ENCODE peak calls at places on chromosomes 6 and 20, in five cellular contexts. One of them, this sample, is unnamed. For H3K9me3, the result is how much of the 10 kb centered on the place peaks cover.

GRCh38 chr6:113356139-113356538 is 501.0 kb upstream of the MARCKS start:
- DNase-seq in HCT116: no peak
- DNase-seq in HepG2: peak
- DNase-seq in K562: no peak
- DNase-seq in GM12878: no peak
- DNase-seq in this sample: no peak

GRCh38 chr20:37879003-37879599 is 23.8 kb upstream of the VSTM2L start:
- DNase-seq in HCT116: no peak
- DNase-seq in HepG2: no peak
- DNase-seq in K562: no peak
- DNase-seq in GM12878: no peak
- DNase-seq in this sample: no peak

GRCh38 chr20:25022680-25023079 is 30.1 kb upstream of the APMAP start:
- DNase-seq in HCT116: no peak
- DNase-seq in HepG2: no peak
- DNase-seq in K562: no peak
- DNase-seq in GM12878: no peak
- DNase-seq in this sample: no peak

GRCh38 chr20:41047975-41048305 is 19.3 kb downstream of the TOP1 start:
- DNase-seq in HCT116: no peak
- DNase-seq in HepG2: no peak
- DNase-seq in K562: no peak
- DNase-seq in GM12878: no peak
- DNase-seq in this sample: no peak

GRCh38 chr6:149834513-149835481 is 29.4 kb downstream of the LRP11 start:
- DNase-seq in HCT116: peak
- DNase-seq in HepG2: peak
- DNase-seq in K562: peak
- DNase-seq in GM12878: no peak
- DNase-seq in this sample: peak

GRCh38 chr6:99119109-99120031 is 171.6 kb upstream of the FBXL4 start:
- DNase-seq in HCT116: peak
- DNase-seq in HepG2: peak
- DNase-seq in K562: peak
- DNase-seq in GM12878: no peak
- DNase-seq in this sample: peak

GRCh38 chr6:90343581-90343980 is 46.9 kb upstream of the BACH2 start:
- DNase-seq in HCT116: peak
- DNase-seq in HepG2: no peak
- DNase-seq in K562: no peak
- DNase-seq in GM12878: no peak
- DNase-seq in this sample: peak

GRCh38 chr6:27668442-27669275 is 195.8 kb upstream of the ZNF184 start:
- DNase-seq in HCT116: peak
- DNase-seq in HepG2: peak
- DNase-seq in K562: peak
- DNase-seq in GM12878: no peak
- DNase-seq in this sample: peak

GRCh38 chr6:80165143-80165542 is 58.7 kb downstream of the BCKDHB start:
- DNase-seq in HCT116: no peak
- DNase-seq in HepG2: no peak
- DNase-seq in K562: no peak
- DNase-seq in GM12878: peak
- DNase-seq in this sample: no peak

GRCh38 chr20:57433658-57434389 is 42.6 kb downstream of the RBM38 start:
- DNase-seq in HCT116: no peak
- DNase-seq in HepG2: no peak
- DNase-seq in K562: no peak
- DNase-seq in GM12878: no peak
- DNase-seq in this sample: no peak

GRCh38 chr20:1001981-1002681 is at the start of gene RSPO4:
- DNase-seq in HCT116: no peak
- DNase-seq in HepG2: no peak
- DNase-seq in K562: no peak
- DNase-seq in GM12878: no peak
- DNase-seq in this sample: peak

GRCh38 chr6:108193120-108193519 is 27.3 kb downstream of the NR2E1 start:
- DNase-seq in HCT116: no peak
- DNase-seq in HepG2: no peak
- DNase-seq in K562: no peak
- DNase-seq in GM12878: no peak
- DNase-seq in this sample: no peak

GRCh38 chr6:112592159-112592558 is 245.0 kb downstream of the RFPL4B start:
- DNase-seq in HCT116: no peak
- DNase-seq in HepG2: no peak
- DNase-seq in K562: no peak
- DNase-seq in GM12878: no peak
- DNase-seq in this sample: no peak

GRCh38 chr6:50030777-50031562 is 9.2 kb upstream of the DEFB110 start:
- DNase-seq in HCT116: peak
- DNase-seq in HepG2: peak
- DNase-seq in K562: peak
- DNase-seq in GM12878: no peak
- DNase-seq in this sample: peak

GRCh38 chr6:158011478-158011920 is 29.8 kb downstream of the SYNJ2 start:
- DNase-seq in HCT116: no peak
- DNase-seq in HepG2: peak
- DNase-seq in K562: no peak
- DNase-seq in GM12878: no peak
- DNase-seq in this sample: no peak

GRCh38 chr6:75381878-75382633 is 97.5 kb upstream of the TMEM30A start:
- DNase-seq in HCT116: no peak
- DNase-seq in HepG2: no peak
- DNase-seq in K562: no peak
- DNase-seq in GM12878: no peak
- DNase-seq in this sample: peak

GRCh38 chr6:126531273-126531672 is 191.4 kb downstream of the CENPW start:
- DNase-seq in HCT116: no peak
- DNase-seq in HepG2: no peak
- DNase-seq in K562: no peak
- DNase-seq in GM12878: no peak
- DNase-seq in this sample: no peak

GRCh38 chr20:11976966-11977365 is 59.3 kb downstream of the BTBD3 start:
- DNase-seq in HCT116: no peak
- DNase-seq in HepG2: no peak
- DNase-seq in K562: no peak
- DNase-seq in GM12878: no peak
- DNase-seq in this sample: no peak

GRCh38 chr6:3046295-3046694 is 22.0 kb upstream of the RIPK1 start:
- DNase-seq in HCT116: no peak
- DNase-seq in HepG2: no peak
- DNase-seq in K562: peak
- DNase-seq in GM12878: no peak
- DNase-seq in this sample: no peak

GRCh38 chr6:143232849-143233248 is 172.2 kb downstream of the AIG1 start:
- DNase-seq in HCT116: peak
- DNase-seq in HepG2: peak
- DNase-seq in K562: peak
- DNase-seq in GM12878: peak
- DNase-seq in this sample: peak

GRCh38 chr20:62378215-62378614 is 8.7 kb upstream of the RPS21 start:
- DNase-seq in HCT116: no peak
- DNase-seq in HepG2: no peak
- DNase-seq in K562: no peak
- DNase-seq in GM12878: no peak
- DNase-seq in this sample: no peak

GRCh38 chr6:1348675-1349074 is 36.8 kb downstream of the FOXQ1 start:
- DNase-seq in HCT116: no peak
- DNase-seq in HepG2: no peak
- DNase-seq in K562: no peak
- DNase-seq in GM12878: no peak
- DNase-seq in this sample: no peak

GRCh38 chr6:42163941-42164340 is 9.2 kb upstream of the GUCA1A start:
- DNase-seq in HCT116: no peak
- DNase-seq in HepG2: no peak
- DNase-seq in K562: no peak
- DNase-seq in GM12878: no peak
- DNase-seq in this sample: no peak

GRCh38 chr6:34223381-34223963 is 13.2 kb upstream of the HMGA1 start:
- DNase-seq in HCT116: no peak
- DNase-seq in HepG2: no peak
- DNase-seq in K562: peak
- DNase-seq in GM12878: no peak
- DNase-seq in this sample: peak

GRCh38 chr6:20691185-20691584 is 156.9 kb downstream of the CDKAL1 start:
- DNase-seq in HCT116: no peak
- DNase-seq in HepG2: no peak
- DNase-seq in K562: no peak
- DNase-seq in GM12878: no peak
- DNase-seq in this sample: no peak

GRCh38 chr6:20692023-20692422 is 157.8 kb downstream of the CDKAL1 start:
- DNase-seq in HCT116: no peak
- DNase-seq in HepG2: no peak
- DNase-seq in K562: no peak
- DNase-seq in GM12878: no peak
- DNase-seq in this sample: no peak

GRCh38 chr6:20687494-20687893 is 153.2 kb downstream of the CDKAL1 start:
- DNase-seq in HCT116: no peak
- DNase-seq in HepG2: no peak
- DNase-seq in K562: no peak
- DNase-seq in GM12878: no peak
- DNase-seq in this sample: no peak

GRCh38 chr6:20686142-20686541 is 151.9 kb downstream of the CDKAL1 start:
- DNase-seq in HCT116: no peak
- DNase-seq in HepG2: no peak
- DNase-seq in K562: no peak
- DNase-seq in GM12878: no peak
- DNase-seq in this sample: no peak

GRCh38 chr6:20688710-20689500 is 154.6 kb downstream of the CDKAL1 start:
- DNase-seq in HCT116: no peak
- DNase-seq in HepG2: no peak
- DNase-seq in K562: no peak
- DNase-seq in GM12878: peak
- DNase-seq in this sample: no peak
- TF ChIP-seq ZBTB33 in HCT116: no peak
- TF ChIP-seq ZBTB33 in HepG2: no peak
- TF ChIP-seq ZBTB33 in K562: no peak
- TF ChIP-seq ZBTB33 in GM12878: no peak
- TF ChIP-seq ZBTB33 in this sample: no peak

GRCh38 chr6:105483492-105483891 is 80.6 kb upstream of the PREP start:
- DNase-seq in HCT116: no peak
- DNase-seq in HepG2: no peak
- DNase-seq in K562: no peak
- DNase-seq in GM12878: no peak
- DNase-seq in this sample: no peak
- TF ChIP-seq SIN3A in HCT116: no peak
- TF ChIP-seq SIN3A in HepG2: no peak
- TF ChIP-seq SIN3A in K562: no peak
- TF ChIP-seq SIN3A in GM12878: no peak
- TF ChIP-seq SIN3A in this sample: no peak

DNA sequence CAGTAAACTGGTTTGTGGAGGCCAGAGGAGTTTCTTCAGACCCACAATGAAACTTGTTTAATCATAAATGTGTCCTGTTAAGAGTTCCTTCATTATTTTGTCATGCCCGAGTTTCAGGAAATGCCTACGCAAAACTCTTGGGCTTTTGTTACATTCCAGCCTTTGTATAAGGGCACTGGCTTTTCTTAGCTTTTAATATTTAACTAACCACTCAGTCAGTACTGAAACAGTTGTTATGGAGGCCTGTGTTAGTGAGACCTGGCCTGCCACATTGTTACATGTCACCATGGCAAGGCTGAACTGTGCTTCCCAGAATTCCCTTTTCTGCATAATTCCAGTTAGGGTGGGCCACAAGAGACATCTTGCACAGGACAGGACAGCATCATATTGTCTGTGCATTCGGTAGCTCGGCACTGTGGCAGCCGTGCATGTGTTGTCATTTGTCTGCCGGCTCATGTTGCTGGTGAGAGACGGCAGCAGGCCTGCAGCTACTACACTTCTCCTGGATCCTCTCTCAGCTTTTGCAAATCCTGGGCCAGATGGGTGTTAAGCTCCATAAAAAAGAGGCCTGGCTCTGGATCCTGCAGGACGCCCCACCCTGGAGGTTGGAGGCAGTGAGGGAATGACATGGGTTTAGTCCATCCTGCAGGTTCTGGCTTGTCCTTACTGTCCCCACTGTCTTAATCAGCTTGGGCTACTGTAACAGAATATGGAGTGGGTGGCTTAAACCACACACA is 128.7 kb upstream of the DTNBP1 start:
- DNase-seq in HCT116: no peak
- DNase-seq in HepG2: peak
- DNase-seq in K562: no peak
- DNase-seq in GM12878: no peak
- DNase-seq in this sample: no peak
- H3K9me3 ChIP-seq in HCT116: under half
- H3K9me3 ChIP-seq in HepG2: under half
- H3K9me3 ChIP-seq in K562: under half
- H3K9me3 ChIP-seq in GM12878: under half
- H3K9me3 ChIP-seq in this sample: under half

GRCh38 chr20:2692036-2692885 is at the start of gene EBF4:
- DNase-seq in HCT116: no peak
- DNase-seq in HepG2: no peak
- DNase-seq in K562: peak
- DNase-seq in GM12878: no peak
- DNase-seq in this sample: peak

GRCh38 chr20:2691127-2691526 is 1.5 kb upstream of the EBF4 start:
- DNase-seq in HCT116: no peak
- DNase-seq in HepG2: no peak
- DNase-seq in K562: no peak
- DNase-seq in GM12878: no peak
- DNase-seq in this sample: no peak

GRCh38 chr20:2691663-2692035 is 931 bp upstream of the EBF4 start:
- DNase-seq in HCT116: no peak
- DNase-seq in HepG2: no peak
- DNase-seq in K562: no peak
- DNase-seq in GM12878: no peak
- DNase-seq in this sample: no peak

GRCh38 chr20:2690718-2691117 is 1.9 kb upstream of the EBF4 start:
- DNase-seq in HCT116: no peak
- DNase-seq in HepG2: no peak
- DNase-seq in K562: no peak
- DNase-seq in GM12878: no peak
- DNase-seq in this sample: no peak

DNA sequence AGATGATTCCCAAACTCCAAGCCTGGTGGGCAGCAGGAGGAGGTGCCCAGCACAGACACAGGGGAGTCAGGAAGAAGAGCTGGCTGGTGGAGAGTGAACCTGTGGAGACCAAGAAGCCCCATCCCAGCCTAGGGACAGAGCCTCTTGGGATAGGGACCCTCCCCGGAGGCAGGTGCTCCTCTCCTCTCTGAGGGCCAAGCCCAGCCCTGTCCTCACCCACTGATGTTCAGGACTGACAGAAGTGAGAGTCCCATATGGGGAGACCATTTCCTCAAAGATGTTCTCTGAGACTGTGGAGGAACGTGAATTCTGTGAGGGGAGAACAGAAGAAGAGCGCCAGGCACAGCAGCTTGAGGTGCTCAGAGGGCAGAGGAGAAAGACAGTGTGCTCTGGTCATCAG is 2.4 kb upstream of the EBF4 start:
- DNase-seq in HCT116: no peak
- DNase-seq in HepG2: no peak
- DNase-seq in K562: no peak
- DNase-seq in GM12878: no peak
- DNase-seq in this sample: no peak
- TF ChIP-seq ZBTB33 in HCT116: no peak
- TF ChIP-seq ZBTB33 in HepG2: no peak
- TF ChIP-seq ZBTB33 in K562: no peak
- TF ChIP-seq ZBTB33 in GM12878: no peak
- TF ChIP-seq ZBTB33 in this sample: no peak

GRCh38 chr6:28758046-28758817 is 165.6 kb downstream of the TRIM27 start:
- DNase-seq in HCT116: peak
- DNase-seq in HepG2: peak
- DNase-seq in K562: peak
- DNase-seq in GM12878: no peak
- DNase-seq in this sample: no peak
- TF ChIP-seq SIN3A in HCT116: peak
- TF ChIP-seq SIN3A in HepG2: peak
- TF ChIP-seq SIN3A in K562: peak
- TF ChIP-seq SIN3A in GM12878: no peak
- TF ChIP-seq SIN3A in this sample: no peak